ENCODE peak calls at places on chromosomes 13 and 19, in six cellular contexts. One of them, this sample, is unnamed.

GRCh38 chr19:6925801-6926751 is 38.7 kb downstream of the ADGRE1 start:
- DNase-seq in upper lobe of left lung: no peak
- DNase-seq in BJ: no peak
- DNase-seq in K562: no peak
- DNase-seq in astrocyte of the spinal cord: no peak
- DNase-seq in tibial artery: no peak
- DNase-seq in this sample: no peak

GRCh38 chr13:27954406-27954851 is 14.7 kb downstream of the CDX2 start:
- DNase-seq in astrocyte of the spinal cord: no peak
- DNase-seq in upper lobe of left lung: peak
- DNase-seq in BJ: no peak
- DNase-seq in K562: no peak
- DNase-seq in tibial artery: no peak
- DNase-seq in this sample: no peak

GRCh38 chr13:46149272-46150133 is 32.5 kb downstream of the LCP1 start:
- DNase-seq in K562: no peak
- DNase-seq in astrocyte of the spinal cord: peak
- DNase-seq in tibial artery: no peak
- DNase-seq in BJ: no peak
- DNase-seq in upper lobe of left lung: no peak
- DNase-seq in this sample: peak

GRCh38 chr19:18321729-18322091 is 1.2 kb downstream of the LSM4 start:
- DNase-seq in BJ: no peak
- DNase-seq in astrocyte of the spinal cord: peak
- DNase-seq in K562: peak
- DNase-seq in tibial artery: no peak
- DNase-seq in upper lobe of left lung: no peak
- DNase-seq in this sample: no peak

GRCh38 chr13:68047889-68048288 is 817.8 kb upstream of the PCDH9 start:
- DNase-seq in upper lobe of left lung: no peak
- DNase-seq in tibial artery: no peak
- DNase-seq in K562: no peak
- DNase-seq in astrocyte of the spinal cord: no peak
- DNase-seq in BJ: no peak
- DNase-seq in this sample: no peak

GRCh38 chr19:8490873-8491272 is 11.6 kb downstream of the PRAM1 start:
- DNase-seq in BJ: no peak
- DNase-seq in astrocyte of the spinal cord: no peak
- DNase-seq in K562: no peak
- DNase-seq in tibial artery: no peak
- DNase-seq in upper lobe of left lung: peak
- DNase-seq in this sample: no peak

GRCh38 chr19:3670258-3670795 is 29.9 kb downstream of the PIP5K1C start:
- DNase-seq in tibial artery: peak
- DNase-seq in upper lobe of left lung: peak
- DNase-seq in BJ: peak
- DNase-seq in astrocyte of the spinal cord: peak
- DNase-seq in K562: peak
- DNase-seq in this sample: no peak

GRCh38 chr19:38657633-38658222 is 10.3 kb downstream of the ACTN4 start:
- DNase-seq in BJ: peak
- DNase-seq in K562: no peak
- DNase-seq in upper lobe of left lung: no peak
- DNase-seq in tibial artery: no peak
- DNase-seq in astrocyte of the spinal cord: peak
- DNase-seq in this sample: no peak

GRCh38 chr19:741506-742131 is 9.3 kb upstream of the MISP start:
- DNase-seq in BJ: no peak
- DNase-seq in upper lobe of left lung: peak
- DNase-seq in K562: peak
- DNase-seq in tibial artery: no peak
- DNase-seq in astrocyte of the spinal cord: no peak
- DNase-seq in this sample: no peak

GRCh38 chr13:60707878-60708277 is 310.9 kb downstream of the TDRD3 start:
- DNase-seq in upper lobe of left lung: no peak
- DNase-seq in tibial artery: no peak
- DNase-seq in BJ: no peak
- DNase-seq in K562: no peak
- DNase-seq in astrocyte of the spinal cord: no peak
- DNase-seq in this sample: no peak

GRCh38 chr19:31530781-31531180 is 181.5 kb upstream of the TSHZ3 start:
- DNase-seq in astrocyte of the spinal cord: no peak
- DNase-seq in BJ: no peak
- DNase-seq in tibial artery: no peak
- DNase-seq in K562: no peak
- DNase-seq in upper lobe of left lung: no peak
- DNase-seq in this sample: no peak

GRCh38 chr13:112634102-112634501 is 46.1 kb upstream of the TUBGCP3 start:
- DNase-seq in K562: no peak
- DNase-seq in upper lobe of left lung: no peak
- DNase-seq in tibial artery: no peak
- DNase-seq in astrocyte of the spinal cord: no peak
- DNase-seq in BJ: no peak
- DNase-seq in this sample: no peak

GRCh38 chr13:36884235-36884634 is 35.8 kb downstream of the SMAD9 start:
- DNase-seq in BJ: no peak
- DNase-seq in K562: no peak
- DNase-seq in upper lobe of left lung: no peak
- DNase-seq in tibial artery: no peak
- DNase-seq in astrocyte of the spinal cord: peak
- DNase-seq in this sample: no peak

GRCh38 chr19:40274585-40275544 is 10.3 kb downstream of the AKT2 start:
- DNase-seq in astrocyte of the spinal cord: no peak
- DNase-seq in K562: peak
- DNase-seq in BJ: no peak
- DNase-seq in tibial artery: no peak
- DNase-seq in upper lobe of left lung: no peak
- DNase-seq in this sample: no peak

GRCh38 chr19:48660854-48661731 is 11.7 kb downstream of the NTN5 start:
- DNase-seq in BJ: peak
- DNase-seq in upper lobe of left lung: no peak
- DNase-seq in astrocyte of the spinal cord: peak
- DNase-seq in tibial artery: peak
- DNase-seq in K562: peak
- DNase-seq in this sample: no peak

GRCh38 chr13:93364166-93364565 is 137.6 kb downstream of the GPC6 start:
- DNase-seq in K562: peak
- DNase-seq in upper lobe of left lung: no peak
- DNase-seq in astrocyte of the spinal cord: peak
- DNase-seq in BJ: no peak
- DNase-seq in tibial artery: no peak
- DNase-seq in this sample: no peak

GRCh38 chr19:3690551-3691371 is 9.5 kb downstream of the PIP5K1C start:
- DNase-seq in BJ: no peak
- DNase-seq in K562: no peak
- DNase-seq in tibial artery: no peak
- DNase-seq in astrocyte of the spinal cord: no peak
- DNase-seq in upper lobe of left lung: no peak
- DNase-seq in this sample: no peak

GRCh38 chr13:70758932-70759331 is 650.7 kb upstream of the KLHL1 start:
- DNase-seq in K562: no peak
- DNase-seq in BJ: no peak
- DNase-seq in tibial artery: no peak
- DNase-seq in astrocyte of the spinal cord: no peak
- DNase-seq in upper lobe of left lung: no peak
- DNase-seq in this sample: no peak

GRCh38 chr13:43986395-43986794 is 106.7 kb downstream of the LACC1 start:
- DNase-seq in upper lobe of left lung: no peak
- DNase-seq in astrocyte of the spinal cord: no peak
- DNase-seq in BJ: no peak
- DNase-seq in K562: no peak
- DNase-seq in tibial artery: no peak
- DNase-seq in this sample: peak

GRCh38 chr19:18541258-18541991 is 1.9 kb downstream of the FKBP8 start:
- DNase-seq in tibial artery: no peak
- DNase-seq in BJ: no peak
- DNase-seq in K562: no peak
- DNase-seq in upper lobe of left lung: peak
- DNase-seq in astrocyte of the spinal cord: no peak
- DNase-seq in this sample: no peak

DNA sequence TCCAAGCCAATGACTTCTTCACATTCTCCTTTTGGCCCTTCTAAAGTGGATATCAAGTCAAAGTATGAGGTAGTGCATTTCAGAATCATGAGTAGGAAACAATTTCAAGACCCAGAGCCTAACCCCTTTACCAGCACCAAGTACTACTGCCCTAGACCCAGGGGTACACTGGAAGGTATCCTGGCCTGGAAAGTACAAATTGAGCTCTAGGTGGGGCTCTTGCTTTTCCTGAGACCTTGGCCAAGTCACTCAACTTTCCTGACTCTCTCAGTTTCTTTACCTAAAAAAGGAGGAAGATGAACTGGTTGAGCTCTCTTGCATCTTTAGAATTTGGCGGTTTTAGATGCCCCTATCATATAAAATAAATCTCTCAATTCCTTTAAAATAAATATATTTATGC is 204.7 kb downstream of the FGF14 start:
- DNase-seq in K562: no peak
- DNase-seq in tibial artery: no peak
- DNase-seq in BJ: no peak
- DNase-seq in astrocyte of the spinal cord: peak
- DNase-seq in upper lobe of left lung: no peak
- DNase-seq in this sample: no peak
- TF ChIP-seq CTCF in K562: no peak
- TF ChIP-seq CTCF in tibial artery: no peak
- TF ChIP-seq CTCF in BJ: no peak
- TF ChIP-seq CTCF in astrocyte of the spinal cord: no peak
- TF ChIP-seq CTCF in upper lobe of left lung: no peak
- TF ChIP-seq CTCF in this sample: peak

GRCh38 chr19:9836021-9836420 is 903 bp downstream of the PIN1 start:
- DNase-seq in upper lobe of left lung: no peak
- DNase-seq in astrocyte of the spinal cord: peak
- DNase-seq in BJ: no peak
- DNase-seq in K562: peak
- DNase-seq in tibial artery: no peak
- DNase-seq in this sample: peak

GRCh38 chr19:9834726-9835506 is at the start of gene PIN1:
- DNase-seq in K562: peak
- DNase-seq in BJ: peak
- DNase-seq in astrocyte of the spinal cord: peak
- DNase-seq in tibial artery: peak
- DNase-seq in upper lobe of left lung: peak
- DNase-seq in this sample: peak

GRCh38 chr19:9839415-9839814 is 4.3 kb downstream of the PIN1 start:
- DNase-seq in upper lobe of left lung: no peak
- DNase-seq in astrocyte of the spinal cord: no peak
- DNase-seq in BJ: no peak
- DNase-seq in tibial artery: no peak
- DNase-seq in K562: peak
- DNase-seq in this sample: peak

GRCh38 chr19:9835507-9835949 is 410 bp downstream of the PIN1 start:
- DNase-seq in upper lobe of left lung: no peak
- DNase-seq in BJ: no peak
- DNase-seq in K562: no peak
- DNase-seq in tibial artery: no peak
- DNase-seq in astrocyte of the spinal cord: no peak
- DNase-seq in this sample: no peak

DNA sequence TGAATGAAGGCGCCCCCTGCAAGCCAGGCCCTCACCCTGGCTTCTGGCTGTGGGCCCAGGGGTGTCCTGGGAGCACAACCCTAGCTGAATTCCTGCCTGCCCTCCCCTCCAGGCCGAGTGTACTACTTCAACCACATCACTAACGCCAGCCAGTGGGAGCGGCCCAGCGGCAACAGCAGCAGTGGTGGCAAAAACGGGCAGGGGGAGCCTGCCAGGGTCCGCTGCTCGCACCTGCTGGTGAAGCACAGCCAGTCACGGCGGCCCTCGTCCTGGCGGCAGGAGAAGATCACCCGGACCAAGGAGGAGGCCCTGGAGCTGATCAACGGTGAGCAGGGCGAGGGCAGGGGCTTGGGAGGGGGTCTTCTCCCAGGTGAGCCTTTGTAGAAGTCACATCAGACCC is 3.2 kb downstream of the PIN1 start:
- DNase-seq in upper lobe of left lung: peak
- DNase-seq in astrocyte of the spinal cord: no peak
- DNase-seq in K562: no peak
- DNase-seq in BJ: no peak
- DNase-seq in tibial artery: no peak
- DNase-seq in this sample: no peak
- H3K4me3 ChIP-seq in upper lobe of left lung: no peak
- H3K4me3 ChIP-seq in astrocyte of the spinal cord: no peak
- H3K4me3 ChIP-seq in K562: no peak
- H3K4me3 ChIP-seq in BJ: no peak
- H3K4me3 ChIP-seq in tibial artery: no peak
- H3K4me3 ChIP-seq in this sample: no peak

GRCh38 chr13:62356977-62357376 is 941.3 kb upstream of the PCDH20 start:
- DNase-seq in tibial artery: no peak
- DNase-seq in upper lobe of left lung: no peak
- DNase-seq in K562: no peak
- DNase-seq in astrocyte of the spinal cord: peak
- DNase-seq in BJ: no peak
- DNase-seq in this sample: no peak

GRCh38 chr13:62357887-62358645 is 942.4 kb upstream of the PCDH20 start:
- DNase-seq in astrocyte of the spinal cord: peak
- DNase-seq in K562: no peak
- DNase-seq in BJ: no peak
- DNase-seq in upper lobe of left lung: no peak
- DNase-seq in tibial artery: no peak
- DNase-seq in this sample: peak

GRCh38 chr13:62358646-62358932 is 942.9 kb upstream of the PCDH20 start:
- DNase-seq in upper lobe of left lung: no peak
- DNase-seq in BJ: no peak
- DNase-seq in tibial artery: no peak
- DNase-seq in K562: no peak
- DNase-seq in astrocyte of the spinal cord: no peak
- DNase-seq in this sample: no peak

GRCh38 chr13:62360609-62361008 is 945.0 kb upstream of the PCDH20 start:
- DNase-seq in astrocyte of the spinal cord: no peak
- DNase-seq in K562: no peak
- DNase-seq in upper lobe of left lung: no peak
- DNase-seq in tibial artery: no peak
- DNase-seq in BJ: no peak
- DNase-seq in this sample: no peak
- TF ChIP-seq CTCF in astrocyte of the spinal cord: no peak
- TF ChIP-seq CTCF in K562: no peak
- TF ChIP-seq CTCF in upper lobe of left lung: no peak
- TF ChIP-seq CTCF in tibial artery: no peak
- TF ChIP-seq CTCF in BJ: no peak
- TF ChIP-seq CTCF in this sample: no peak

DNA sequence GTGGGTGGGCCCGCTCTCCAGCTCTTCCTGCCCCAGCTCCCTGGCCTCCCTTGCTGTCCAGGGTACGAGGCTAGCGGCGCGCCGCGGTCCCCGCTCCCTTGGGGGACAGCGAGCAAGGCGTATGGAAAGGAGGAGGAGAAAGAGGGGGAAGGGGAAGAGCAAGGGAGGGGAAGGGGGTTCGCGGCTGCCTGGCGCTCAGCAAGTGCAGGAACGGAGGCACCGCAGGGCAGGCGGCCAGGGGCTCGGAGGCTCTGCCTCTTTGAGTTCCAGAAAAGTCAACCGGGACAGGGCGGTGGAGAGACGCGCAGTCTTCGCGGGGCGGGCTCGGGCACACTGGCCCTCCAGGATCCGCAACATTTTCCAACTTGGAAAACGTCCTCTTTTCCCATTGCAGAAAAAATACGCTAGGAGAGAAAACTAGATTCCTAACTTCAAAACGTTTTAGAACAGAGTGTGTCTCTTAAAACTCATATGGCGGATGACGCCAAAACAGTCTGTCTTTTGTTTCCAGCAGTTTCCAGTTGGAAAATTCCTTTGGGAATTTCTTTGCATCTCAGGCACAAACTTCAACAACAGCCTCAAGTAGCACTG is 23.1 kb upstream of the TNFRSF19 start:
- DNase-seq in upper lobe of left lung: peak
- DNase-seq in BJ: no peak
- DNase-seq in astrocyte of the spinal cord: peak
- DNase-seq in K562: no peak
- DNase-seq in tibial artery: no peak
- DNase-seq in this sample: no peak
- H3K4me3 ChIP-seq in upper lobe of left lung: peak
- H3K4me3 ChIP-seq in BJ: peak
- H3K4me3 ChIP-seq in astrocyte of the spinal cord: peak
- H3K4me3 ChIP-seq in K562: no peak
- H3K4me3 ChIP-seq in tibial artery: peak
- H3K4me3 ChIP-seq in this sample: no peak

This sample was measured in LNCaP clone FGC.